ENCODE peak calls at places on chromosomes 13 and 19, in ten cellular contexts. M is iPS-NIHi11; A is A172; V is cerebellar cortex; Q is activated naive CD4-positive, alpha-beta T cell treated with anti-CD3 and anti-CD28 coated beads for 36 hours; I is fibroblast of pulmonary artery; B is stimulated activated CD4-positive, alpha-beta T cell treated with anti-CD3 and anti-CD28 coated beads, Interleukin-1b, Interleukin-23, amount 100 ng/mL, for 24 hours; D is upper lobe of right lung; E is activated CD8-positive, alpha-beta T cell treated with anti-CD3 and anti-CD28 coated beads for 36 hours; H is GM10248. Z is an unnamed sample.

GRCh38 chr13:75339635-75340374 is 142.2 kb downstream of the TBC1D4 start:
- DNase-seq in M (no peak), A (no peak), V (no peak), Q (no peak), I (no peak), B (no peak), D (no peak), E (no peak), H (no peak), Z (no peak)

GRCh38 chr13:78827471-78827870 is 168.5 kb upstream of the OBI1 start:
- DNase-seq in M (peak; percentile 33), A (no peak), V (peak; percentile 15), Q (no peak), I (no peak), B (no peak), D (no peak), E (no peak), H (no peak), Z (no peak)

GRCh38 chr13:93180376-93180966 is 46.1 kb upstream of the GPC6 start:
- DNase-seq in M (no peak), A (peak; percentile 30), V (no peak), Q (no peak), I (peak; percentile 64), B (no peak), D (no peak), E (no peak), H (no peak), Z (no peak)

GRCh38 chr13:100490692-100491091 is 97.9 kb downstream of the GGACT start:
- DNase-seq in M (peak; percentile 79), A (peak; percentile 29), V (no peak), Q (no peak), I (no peak), B (no peak), D (no peak), E (no peak), H (no peak), Z (no peak)

GRCh38 chr13:52925775-52926285 is 77.4 kb upstream of the PCDH8 start:
- DNase-seq in M (no peak), A (no peak), V (no peak), Q (no peak), I (peak; percentile 1), B (no peak), D (no peak), E (no peak), H (no peak), Z (no peak)

GRCh38 chr13:48297131-48297786 is 6.3 kb upstream of the RB1 start:
- DNase-seq in M (no peak), A (no peak), V (no peak), Q (no peak), I (no peak), B (no peak), D (no peak), E (no peak), H (no peak), Z (no peak)

GRCh38 chr19:48444129-48444932 is 1.5 kb upstream of the GRWD1 start:
- DNase-seq in M (no peak), A (no peak), V (no peak), Q (no peak), I (no peak), B (no peak), D (no peak), E (peak; percentile 7), H (no peak), Z (no peak)

GRCh38 chr13:92187378-92187989 is 789.1 kb downstream of the GPC5 start:
- DNase-seq in M (peak; percentile 44), A (peak; percentile 53), V (peak; percentile 15), Q (peak; percentile 20), I (peak; percentile 71), B (no peak), D (no peak), E (peak; percentile 15), H (peak; percentile 33), Z (no peak)

GRCh38 chr13:42970824-42971669 is 21.0 kb downstream of the EPSTI1 start:
- DNase-seq in M (peak; percentile 73), A (peak; percentile 57), V (peak; percentile 44), Q (peak; percentile 71), I (peak; percentile 63), B (no peak), D (no peak), E (peak; percentile 73), H (peak; percentile 59), Z (no peak)

GRCh38 chr13:77857810-77858209 is 60.8 kb downstream of the EDNRB start:
- DNase-seq in M (no peak), A (no peak), V (no peak), Q (no peak), I (no peak), B (no peak), D (no peak), E (no peak), H (no peak), Z (no peak)

GRCh38 chr19:38993271-38993670 is 17.7 kb upstream of the FBXO17 start:
- DNase-seq in M (no peak), A (peak; percentile 81), V (no peak), Q (no peak), I (peak; percentile 57), B (no peak), D (no peak), E (no peak), H (no peak), Z (no peak)

GRCh38 chr13:65330691-65331090 is 1899.4 kb downstream of the PCDH9 start:
- DNase-seq in M (no peak), A (no peak), V (no peak), Q (no peak), I (no peak), B (no peak), D (no peak), E (no peak), H (no peak), Z (no peak)

GRCh38 chr13:102580552-102581169 is 16.1 kb upstream of the TPP2 start:
- DNase-seq in M (peak; percentile 58), A (peak; percentile 62), V (peak; percentile 83), Q (peak; percentile 53), I (peak; percentile 87), B (no peak), D (no peak), E (peak; percentile 42), H (peak; percentile 50), Z (no peak)

GRCh38 chr19:2475018-2475701 is 767 bp upstream of the GADD45B start:
- DNase-seq in M (peak; percentile 35), A (peak; percentile 71), V (peak; percentile 63), Q (peak; percentile 90), I (peak; percentile 67), B (no peak), D (peak; percentile 81), E (peak; percentile 94), H (peak; percentile 70), Z (no peak)

GRCh38 chr19:8041553-8041952 is 11.0 kb upstream of the CCL25 start:
- DNase-seq in M (no peak), A (no peak), V (no peak), Q (no peak), I (no peak), B (no peak), D (peak; percentile 64), E (no peak), H (no peak), Z (no peak)

GRCh38 chr13:109810761-109811510 is 24.6 kb upstream of the IRS2 start:
- DNase-seq in M (no peak), A (no peak), V (no peak), Q (no peak), I (no peak), B (no peak), D (no peak), E (no peak), H (no peak), Z (no peak)

Z was measured in epithelial cell of proximal tubule.